ENCODE peak calls at places on chromosomes 7 and 10, in seven cellular contexts. One of them, this sample, is unnamed.

GRCh38 chr10:132156382-132156781 is 30.4 kb upstream of the DPYSL4 start:
- DNase-seq in WERI-Rb-1: no peak
- DNase-seq in HFFc6: no peak
- DNase-seq in osteocyte: no peak
- DNase-seq in left cardiac atrium: no peak
- DNase-seq in NCI-H446: no peak
- DNase-seq in fibroblast of pulmonary artery: no peak
- DNase-seq in this sample: no peak

GRCh38 chr10:61076572-61077114 is 132.7 kb upstream of the RHOBTB1 start:
- DNase-seq in WERI-Rb-1: no peak
- DNase-seq in HFFc6: no peak
- DNase-seq in osteocyte: no peak
- DNase-seq in left cardiac atrium: no peak
- DNase-seq in NCI-H446: no peak
- DNase-seq in fibroblast of pulmonary artery: no peak
- DNase-seq in this sample: no peak

GRCh38 chr7:25952277-25953057 is 199.5 kb upstream of the NFE2L3 start:
- DNase-seq in WERI-Rb-1: peak
- DNase-seq in HFFc6: no peak
- DNase-seq in osteocyte: no peak
- DNase-seq in left cardiac atrium: no peak
- DNase-seq in NCI-H446: no peak
- DNase-seq in fibroblast of pulmonary artery: no peak
- DNase-seq in this sample: no peak

GRCh38 chr10:72257051-72257892 is 16.5 kb upstream of the DDIT4 start:
- DNase-seq in WERI-Rb-1: no peak
- DNase-seq in HFFc6: no peak
- DNase-seq in osteocyte: no peak
- DNase-seq in left cardiac atrium: peak
- DNase-seq in NCI-H446: no peak
- DNase-seq in fibroblast of pulmonary artery: peak
- DNase-seq in this sample: no peak

GRCh38 chr10:78781991-78782390 is 286.8 kb upstream of the ZMIZ1 start:
- DNase-seq in WERI-Rb-1: no peak
- DNase-seq in HFFc6: no peak
- DNase-seq in osteocyte: no peak
- DNase-seq in left cardiac atrium: no peak
- DNase-seq in NCI-H446: no peak
- DNase-seq in fibroblast of pulmonary artery: no peak
- DNase-seq in this sample: peak

GRCh38 chr7:55155351-55156117 is 136.7 kb downstream of the EGFR start:
- DNase-seq in WERI-Rb-1: no peak
- DNase-seq in HFFc6: no peak
- DNase-seq in osteocyte: no peak
- DNase-seq in left cardiac atrium: no peak
- DNase-seq in NCI-H446: no peak
- DNase-seq in fibroblast of pulmonary artery: no peak
- DNase-seq in this sample: no peak

GRCh38 chr10:11014671-11015141 is 3.0 kb upstream of the CELF2 start:
- DNase-seq in WERI-Rb-1: no peak
- DNase-seq in HFFc6: no peak
- DNase-seq in osteocyte: no peak
- DNase-seq in left cardiac atrium: peak
- DNase-seq in NCI-H446: no peak
- DNase-seq in fibroblast of pulmonary artery: no peak
- DNase-seq in this sample: no peak

GRCh38 chr10:56123247-56123646 is 237.8 kb downstream of the ZWINT start:
- DNase-seq in WERI-Rb-1: no peak
- DNase-seq in HFFc6: no peak
- DNase-seq in osteocyte: no peak
- DNase-seq in left cardiac atrium: no peak
- DNase-seq in NCI-H446: no peak
- DNase-seq in fibroblast of pulmonary artery: no peak
- DNase-seq in this sample: no peak

GRCh38 chr7:10022957-10023356 is 950.7 kb upstream of the PHF14 start:
- DNase-seq in WERI-Rb-1: peak
- DNase-seq in HFFc6: no peak
- DNase-seq in osteocyte: no peak
- DNase-seq in left cardiac atrium: peak
- DNase-seq in NCI-H446: peak
- DNase-seq in fibroblast of pulmonary artery: peak
- DNase-seq in this sample: no peak

GRCh38 chr7:76280408-76280807 is 22.1 kb upstream of the HSPB1 start:
- DNase-seq in WERI-Rb-1: no peak
- DNase-seq in HFFc6: no peak
- DNase-seq in osteocyte: no peak
- DNase-seq in left cardiac atrium: no peak
- DNase-seq in NCI-H446: no peak
- DNase-seq in fibroblast of pulmonary artery: no peak
- DNase-seq in this sample: no peak

GRCh38 chr7:10618934-10619333 is 354.7 kb upstream of the PHF14 start:
- DNase-seq in WERI-Rb-1: no peak
- DNase-seq in HFFc6: no peak
- DNase-seq in osteocyte: no peak
- DNase-seq in left cardiac atrium: no peak
- DNase-seq in NCI-H446: no peak
- DNase-seq in fibroblast of pulmonary artery: no peak
- DNase-seq in this sample: no peak

GRCh38 chr7:70710011-70710480 is 421.9 kb upstream of the GALNT17 start:
- DNase-seq in WERI-Rb-1: no peak
- DNase-seq in HFFc6: no peak
- DNase-seq in osteocyte: no peak
- DNase-seq in left cardiac atrium: no peak
- DNase-seq in NCI-H446: peak
- DNase-seq in fibroblast of pulmonary artery: peak
- DNase-seq in this sample: no peak

GRCh38 chr7:44891372-44891771 is 6.0 kb upstream of the PURB start:
- DNase-seq in WERI-Rb-1: no peak
- DNase-seq in HFFc6: no peak
- DNase-seq in osteocyte: peak
- DNase-seq in left cardiac atrium: no peak
- DNase-seq in NCI-H446: no peak
- DNase-seq in fibroblast of pulmonary artery: no peak
- DNase-seq in this sample: no peak

GRCh38 chr10:82440775-82441174 is 565.8 kb downstream of the NRG3 start:
- DNase-seq in WERI-Rb-1: no peak
- DNase-seq in HFFc6: no peak
- DNase-seq in osteocyte: no peak
- DNase-seq in left cardiac atrium: no peak
- DNase-seq in NCI-H446: peak
- DNase-seq in fibroblast of pulmonary artery: no peak
- DNase-seq in this sample: no peak

GRCh38 chr7:139619367-139619657 is 95.8 kb downstream of the CLEC2L start:
- DNase-seq in WERI-Rb-1: no peak
- DNase-seq in HFFc6: peak
- DNase-seq in osteocyte: no peak
- DNase-seq in left cardiac atrium: no peak
- DNase-seq in NCI-H446: peak
- DNase-seq in fibroblast of pulmonary artery: peak
- DNase-seq in this sample: no peak

GRCh38 chr7:151539055-151539714 is 19.5 kb upstream of the RHEB start:
- DNase-seq in WERI-Rb-1: peak
- DNase-seq in HFFc6: peak
- DNase-seq in osteocyte: no peak
- DNase-seq in left cardiac atrium: peak
- DNase-seq in NCI-H446: no peak
- DNase-seq in fibroblast of pulmonary artery: no peak
- DNase-seq in this sample: no peak

GRCh38 chr10:124994573-124995473 is 52.9 kb downstream of the ZRANB1 start:
- DNase-seq in WERI-Rb-1: no peak
- DNase-seq in HFFc6: no peak
- DNase-seq in osteocyte: peak
- DNase-seq in left cardiac atrium: peak
- DNase-seq in NCI-H446: no peak
- DNase-seq in fibroblast of pulmonary artery: no peak
- DNase-seq in this sample: no peak